ENCODE peak calls at places on chromosomes 4 and X, in ten cellular contexts. B is Right ventricle myocardium inferior, O is GM19239, L is BE2C, X is Panc1, H is NCI-H1092, Q is NCI-H69, M is NCI-H82, S is astrocyte of the spinal cord, C is renal cortical epithelial cell. U is an unnamed sample.

GRCh38 chrX:49308604-49309269 is 5.3 kb downstream of the GAGE10 start:
- DNase-seq in M (no peak), L (no peak), B (no peak), Q (no peak), O (no peak), C (no peak), S (peak), X (no peak), H (no peak), U (no peak)

GRCh38 chr4:40055379-40055872 is 1.2 kb upstream of the N4BP2 start:
- DNase-seq in O (no peak), Q (peak), M (peak), L (no peak), C (no peak), H (no peak), X (no peak), S (peak), B (no peak), U (peak)

GRCh38 chr4:122762520-122762919 is 30.0 kb downstream of the BBS12 start:
- DNase-seq in O (no peak), X (no peak), M (no peak), C (no peak), B (no peak), Q (no peak), H (no peak), S (no peak), L (no peak), U (no peak)

GRCh38 chr4:26081795-26082498 is 167.9 kb downstream of the SMIM20 start:
- DNase-seq in M (peak), C (peak), H (peak), L (no peak), S (peak), O (no peak), B (no peak), Q (peak), X (no peak), U (peak)

GRCh38 chr4:93687304-93687703 is 141.2 kb upstream of the ATOH1 start:
- DNase-seq in S (no peak), C (no peak), M (no peak), O (no peak), Q (no peak), L (no peak), H (no peak), X (no peak), B (no peak), U (no peak)

GRCh38 chr4:26299254-26299882 is 21.4 kb upstream of the RBPJ start:
- DNase-seq in X (no peak), H (no peak), S (no peak), M (no peak), O (no peak), B (no peak), L (no peak), Q (no peak), C (no peak), U (peak)

GRCh38 chr4:1655676-1656075 is 28.4 kb downstream of the FAM53A start:
- DNase-seq in Q (no peak), H (no peak), L (no peak), O (no peak), S (no peak), C (no peak), B (peak), M (no peak), X (no peak), U (no peak)

GRCh38 chr4:55510685-55511084 is 36.0 kb downstream of the CLOCK start:
- DNase-seq in B (no peak), C (no peak), S (no peak), X (no peak), M (no peak), Q (no peak), L (no peak), H (no peak), O (no peak), U (no peak)

GRCh38 chr4:57607616-57608150 is 497.5 kb upstream of the IGFBP7 start:
- DNase-seq in M (peak), O (no peak), S (no peak), X (no peak), H (no peak), B (no peak), L (no peak), Q (no peak), C (peak), U (no peak)

GRCh38 chr4:86778169-86778568 is 71.0 kb downstream of the SLC10A6 start:
- DNase-seq in M (no peak), S (no peak), Q (peak), B (no peak), O (no peak), X (no peak), L (no peak), C (no peak), H (no peak), U (no peak)

GRCh38 chr4:26288308-26288982 is 32.4 kb upstream of the RBPJ start:
- DNase-seq in Q (no peak), X (peak), C (peak), M (no peak), B (no peak), S (peak), O (peak), L (no peak), H (no peak), U (peak)

GRCh38 chr4:1508161-1509160 is 102.2 kb upstream of the NKX1-1 start:
- DNase-seq in X (no peak), B (peak), Q (no peak), C (no peak), M (no peak), H (no peak), S (no peak), O (no peak), L (peak), U (no peak)

GRCh38 chr4:173367285-173367684 is 3.5 kb upstream of the SAP30 start:
- DNase-seq in B (no peak), H (no peak), S (peak), O (no peak), L (no peak), Q (peak), X (no peak), M (no peak), C (peak), U (peak)

GRCh38 chrX:154097597-154098541 is at the start of gene MECP2:
- DNase-seq in X (peak), M (peak), Q (peak), B (peak), O (peak), L (peak), H (peak), S (peak), C (peak), U (peak)

GRCh38 chr4:47413515-47413914 is 50.0 kb downstream of the COMMD8 start:
- DNase-seq in X (no peak), H (no peak), B (no peak), M (no peak), S (no peak), O (no peak), Q (no peak), L (no peak), C (peak), U (no peak)

GRCh38 chrX:23898412-23898959 is 9.3 kb downstream of the APOO start:
- DNase-seq in L (no peak), S (peak), Q (no peak), H (no peak), C (peak), X (no peak), O (no peak), M (no peak), B (no peak), U (no peak)

GRCh38 chr4:39030726-39031125 is 1.5 kb downstream of the TMEM156 start:
- DNase-seq in H (no peak), X (no peak), S (no peak), Q (no peak), O (no peak), M (no peak), C (no peak), B (no peak), L (no peak), U (no peak)

GRCh38 chrX:112113460-112113859 is 30.9 kb upstream of the TRPC5 start:
- DNase-seq in O (no peak), M (no peak), L (no peak), C (no peak), H (no peak), X (no peak), Q (no peak), S (no peak), B (no peak), U (no peak)

GRCh38 chrX:111506826-111507225 is 4.6 kb upstream of the SERTM2 start:
- DNase-seq in O (no peak), H (no peak), X (no peak), B (no peak), L (no peak), C (peak), S (no peak), M (no peak), Q (no peak), U (no peak)

GRCh38 chrX:95949588-95949987 is 735.1 kb upstream of the DIAPH2 start:
- DNase-seq in X (no peak), B (no peak), M (no peak), S (no peak), C (no peak), H (no peak), L (no peak), O (no peak), Q (no peak), U (no peak)

GRCh38 chr4:54014761-54015160 is 49.6 kb downstream of the CHIC2 start:
- DNase-seq in Q (peak), L (no peak), H (no peak), M (no peak), C (no peak), O (no peak), S (no peak), B (no peak), X (no peak), U (no peak)

GRCh38 chr4:84892950-84893349 is 73.5 kb downstream of the WDFY3 start:
- DNase-seq in B (no peak), Q (no peak), X (no peak), C (peak), M (no peak), S (no peak), L (no peak), H (no peak), O (no peak), U (no peak)